ENCODE peak calls at places on chromosomes 5 and 9, in six cellular contexts. F is CD8-positive, alpha-beta T cell; K is breast epithelium; S is tibial nerve; W is A549; U is tibial artery. M is an unnamed sample.

GRCh38 chr9:96674914-96675538 is 19.9 kb upstream of the PRXL2C start:
- DNase-seq in S (no peak), U (no peak), W (no peak), F (no peak), K (no peak), M (no peak)

GRCh38 chr9:120730661-120731514 is 16.6 kb upstream of the MEGF9 start:
- DNase-seq in W (no peak), U (peak; percentile 64), K (no peak), F (no peak), S (no peak), M (peak; percentile 76)

GRCh38 chr5:173093597-173093996 is 37.4 kb downstream of the CREBRF start:
- DNase-seq in W (no peak), S (no peak), U (no peak), K (no peak), F (no peak), M (no peak)

GRCh38 chr5:113760486-113760885 is 247.0 kb downstream of the YTHDC2 start:
- DNase-seq in S (no peak), W (no peak), K (no peak), U (no peak), F (no peak), M (no peak)

GRCh38 chr5:14428302-14429081 is 153.1 kb upstream of the OTULINL start:
- DNase-seq in K (no peak), S (no peak), F (no peak), U (no peak), W (no peak), M (no peak)

GRCh38 chr5:122306461-122306860 is 5.6 kb upstream of the SNCAIP start:
- DNase-seq in S (no peak), U (no peak), W (no peak), K (no peak), F (no peak), M (no peak)

GRCh38 chr5:115435065-115435775 is 109.4 kb downstream of the FEM1C start:
- DNase-seq in U (no peak), K (no peak), W (no peak), S (no peak), F (no peak), M (no peak)

GRCh38 chr9:87323933-87324332 is 173.7 kb upstream of the DAPK1 start:
- DNase-seq in W (no peak), F (no peak), U (no peak), K (no peak), S (no peak), M (no peak)

GRCh38 chr9:133863193-133863592 is 125.0 kb upstream of the SARDH start:
- DNase-seq in F (no peak), K (no peak), W (no peak), S (no peak), U (no peak), M (no peak)

GRCh38 chr5:179803651-179804598 is 2.7 kb downstream of the MGAT4B start:
- DNase-seq in U (no peak), K (no peak), S (no peak), W (no peak), F (no peak), M (no peak)
- H3K4me3 ChIP-seq in U (no peak overlapping the region), K (no peak overlapping the region), S (no peak overlapping the region), W (no peak overlapping the region), F (peak overlapping the region; percentile 41), M (no peak overlapping the region)

GRCh38 chr9:137985637-137986071 is 108.1 kb downstream of the CACNA1B start:
- DNase-seq in W (no peak), U (no peak), K (no peak), F (no peak), S (no peak), M (no peak)
- H3K9me3 ChIP-seq in W (no peaks in the 10 kb centered on the region), U (no peaks in the 10 kb centered on the region), K (no peaks in the 10 kb centered on the region), F (no peaks in the 10 kb centered on the region), S (peaks cover 7% of the 10 kb centered on the region), M (peaks cover 15% of the 10 kb centered on the region)

DNA sequence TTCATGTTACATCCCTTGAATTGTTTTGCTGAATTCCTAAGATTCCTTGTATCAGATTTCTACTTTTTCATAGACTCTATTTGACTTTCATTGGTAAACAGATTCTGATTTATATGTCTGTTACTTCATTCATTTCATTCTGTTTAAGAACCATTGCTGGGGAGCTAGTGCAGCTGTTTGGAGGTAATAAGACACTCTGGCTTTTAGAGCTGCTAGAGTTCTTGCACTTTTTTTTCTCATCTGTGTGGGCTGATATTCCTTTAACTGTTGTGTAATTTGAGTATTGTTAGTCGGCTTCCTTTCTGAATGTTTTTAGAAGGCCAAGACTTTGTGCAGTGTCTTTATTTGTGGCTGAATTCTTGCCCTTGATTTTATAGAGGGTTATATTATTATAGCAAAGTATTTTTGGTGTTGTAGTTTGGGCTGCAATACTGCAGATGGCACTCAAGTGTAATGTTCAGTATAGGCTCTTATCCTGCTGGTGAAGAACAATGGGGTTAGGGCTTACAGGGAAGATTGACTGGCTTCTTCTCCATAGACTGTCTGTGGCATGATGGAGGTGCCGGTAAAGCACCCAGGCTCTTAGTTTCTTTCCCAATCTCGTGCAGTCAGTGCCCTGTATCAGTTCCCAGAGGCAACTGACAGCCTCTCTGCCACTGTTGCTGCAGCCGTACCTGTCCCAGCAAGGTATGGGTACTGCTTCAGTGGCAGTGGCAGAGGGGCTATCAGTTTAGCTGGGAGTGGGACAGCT is 162.2 kb downstream of the OXCT1 start:
- DNase-seq in W (peak; percentile 2), F (no peak), U (no peak), K (no peak), S (no peak), M (peak; percentile 10)
- TF ChIP-seq CTCF in W (no peak), F (no peak), U (peak; percentile 25), K (no peak), S (no peak), M (peak; percentile 46)

DNA sequence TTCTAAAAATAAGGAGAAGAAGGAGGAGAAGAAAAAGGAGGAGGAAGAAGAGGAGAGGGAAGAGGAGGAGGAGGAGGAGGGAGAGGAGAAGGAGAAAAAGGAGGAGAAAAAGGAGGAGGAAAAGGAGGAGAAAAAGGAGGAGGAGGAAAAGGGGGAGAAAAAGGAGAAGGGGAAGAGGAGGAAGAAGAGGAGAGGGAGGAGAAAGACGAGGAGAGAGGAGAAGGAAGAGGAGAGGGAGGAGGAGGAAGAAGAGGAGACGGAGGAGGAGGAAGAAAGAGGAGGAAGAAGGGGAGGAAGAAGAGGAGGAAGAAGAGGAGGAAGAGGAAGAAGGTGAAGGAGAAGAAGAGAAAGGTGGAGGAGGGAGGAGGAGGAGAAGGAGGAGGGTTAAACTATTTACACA is 210.2 kb upstream of the TRPM3 start:
- DNase-seq in W (no peak), S (no peak), F (no peak), K (no peak), U (no peak), M (no peak)
- H3K4me3 ChIP-seq in W (no peak overlapping the region), S (no peak overlapping the region), F (no peak overlapping the region), K (no peak overlapping the region), U (no peak overlapping the region), M (no peak overlapping the region)

GRCh38 chr5:8473016-8473415 is 604.1 kb downstream of the MTRR start:
- DNase-seq in K (no peak), U (no peak), F (no peak), S (no peak), W (no peak), M (no peak)
- H3K9me3 ChIP-seq in K (peaks cover 4% of the 10 kb centered on the region), U (no peaks in the 10 kb centered on the region), F (no peaks in the 10 kb centered on the region), S (peaks cover 8% of the 10 kb centered on the region), W (peaks cover 13% of the 10 kb centered on the region), M (peaks cover 13% of the 10 kb centered on the region)

DNA sequence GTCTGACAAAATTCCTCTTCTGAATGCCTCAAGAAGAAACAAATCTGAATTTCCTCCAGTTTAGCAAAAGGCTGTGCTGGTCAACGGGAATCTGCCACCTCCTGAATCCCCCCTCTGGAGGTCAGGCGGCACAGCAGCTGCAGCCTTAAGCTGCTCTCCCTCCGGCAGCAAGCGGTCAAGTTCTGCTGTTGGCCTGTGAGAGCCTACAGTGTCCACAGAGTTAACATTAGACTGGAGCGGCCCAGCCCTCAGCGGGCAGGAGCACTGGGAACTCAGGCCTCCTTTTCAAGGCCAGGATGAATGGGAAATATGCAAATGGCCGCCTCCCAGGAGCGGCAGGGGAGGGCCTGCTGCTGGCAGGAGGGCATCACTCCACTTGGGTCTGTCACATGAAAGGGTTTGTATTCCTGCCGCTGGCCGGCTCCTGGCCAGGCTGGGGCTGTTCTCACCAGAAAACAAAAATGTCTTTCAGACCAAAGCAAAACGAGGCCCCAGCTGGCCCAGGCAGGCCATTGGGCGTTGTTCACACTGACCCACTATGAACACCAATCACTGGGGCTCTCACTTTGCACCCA is 8.2 kb downstream of the ACSL6 start:
- DNase-seq in W (no peak), F (no peak), S (no peak), K (no peak), U (no peak), M (peak; percentile 32)
- TF ChIP-seq CTCF in W (no peak), F (no peak), S (no peak), K (no peak), U (no peak), M (peak; percentile 25)

DNA sequence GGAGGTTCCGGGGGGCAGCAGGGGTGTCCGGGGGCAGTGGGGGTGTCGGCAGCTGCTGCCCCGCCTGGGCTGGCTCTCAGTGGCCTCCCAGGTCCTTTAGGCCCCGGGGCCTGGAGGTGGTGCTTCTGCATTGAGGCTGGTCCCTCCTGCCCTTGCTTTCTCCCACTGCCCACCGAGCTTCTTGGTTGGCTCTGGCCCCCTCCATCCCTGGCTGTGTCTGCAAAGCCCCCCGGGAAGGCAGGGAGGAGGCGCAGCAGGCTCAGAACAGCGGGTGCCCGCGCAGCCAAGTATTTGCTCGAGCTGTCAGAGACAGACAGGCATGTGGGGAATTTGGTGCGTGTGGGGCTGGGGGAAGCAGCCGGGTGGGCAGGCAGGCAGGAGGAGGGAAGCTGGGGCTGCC is 11.5 kb downstream of the CXXC5 start:
- DNase-seq in U (no peak), W (no peak), S (no peak), K (no peak), F (no peak), M (no peak)
- H3K4me3 ChIP-seq in U (peak overlapping the region; percentile 40), W (peak overlapping the region; percentile 31), S (peak overlapping the region; percentile 41), K (peak overlapping the region; percentile 20), F (no peak overlapping the region), M (no peak overlapping the region)

GRCh38 chr5:180238631-180239030 is 29.6 kb upstream of the RASGEF1C start:
- DNase-seq in F (no peak), K (no peak), U (no peak), W (no peak), S (no peak), M (no peak)
- H3K9me3 ChIP-seq in F (no peaks in the 10 kb centered on the region), K (peaks cover 39% of the 10 kb centered on the region), U (peaks cover 92% of the 10 kb centered on the region), W (peaks cover 43% of the 10 kb centered on the region), S (peaks cover 54% of the 10 kb centered on the region), M (no peaks in the 10 kb centered on the region)

M was measured in WERI-Rb-1.